ENCODE peak calls at places on chromosomes 16 and 17, in five cellular contexts. H, Y, V, A and P are unnamed samples.

GRCh38 chr17:58344791-58345157 is 7.2 kb downstream of the SUPT4H1 start:
- DNase-seq in H (no peak), Y (no peak), V (peak), A (no peak), P (no peak)

GRCh38 chr17:82802141-82802540 is 37.7 kb downstream of the ZNF750 start:
- DNase-seq in H (no peak), Y (no peak), V (no peak), A (no peak), P (no peak)

GRCh38 chr17:78379134-78379497 is 667 bp downstream of the PGS1 start:
- DNase-seq in H (no peak), Y (no peak), V (no peak), A (peak), P (no peak)

GRCh38 chr17:64326420-64327054 is 63.5 kb upstream of the TEX2 start:
- DNase-seq in H (no peak), Y (no peak), V (no peak), A (peak), P (peak)

GRCh38 chr17:3794890-3795757 is 5.9 kb downstream of the ITGAE start:
- DNase-seq in H (no peak), Y (no peak), V (no peak), A (peak), P (peak)

GRCh38 chr16:90008708-90009145 is 10.5 kb downstream of the DBNDD1 start:
- DNase-seq in H (no peak), Y (no peak), V (no peak), A (no peak), P (no peak)

GRCh38 chr17:16027708-16028584 is 28.3 kb downstream of the TTC19 start:
- DNase-seq in H (peak), Y (no peak), V (peak), A (peak), P (peak)

GRCh38 chr16:59859606-59860402 is 1125.7 kb upstream of the GOT2 start:
- DNase-seq in H (no peak), Y (no peak), V (no peak), A (no peak), P (no peak)

DNA sequence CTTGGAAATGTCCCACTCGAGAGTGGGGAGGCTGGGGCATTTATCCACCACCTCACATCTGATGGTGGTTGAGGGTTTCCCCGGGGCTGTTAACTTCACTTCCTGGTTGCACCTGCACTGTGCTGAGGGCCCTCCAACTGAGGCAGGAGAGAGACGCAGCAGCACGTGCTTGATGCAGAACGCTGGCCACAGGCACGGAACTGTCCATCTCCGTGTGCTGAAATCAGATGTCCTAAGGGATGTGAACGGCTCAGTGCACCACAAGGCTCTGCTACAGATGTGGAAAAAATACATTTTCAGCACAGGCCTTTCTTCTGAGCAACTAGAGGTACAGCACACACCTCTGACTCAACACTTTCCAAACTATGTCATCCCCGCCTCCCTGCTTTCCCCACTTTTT is 114.8 kb upstream of the C16orf82 start:
- DNase-seq in H (no peak), Y (no peak), V (no peak), A (no peak), P (no peak)
- TF ChIP-seq EP300 in H (no peak), Y (no peak), V (no peak), A (no peak), P (no peak)

GRCh38 chr16:57551057-57551456 is 8.6 kb downstream of the ADGRG5 start:
- DNase-seq in H (no peak), Y (no peak), V (no peak), A (no peak), P (no peak)

GRCh38 chr16:57549730-57550129 is 7.3 kb downstream of the ADGRG5 start:
- DNase-seq in H (no peak), Y (no peak), V (no peak), A (no peak), P (no peak)

GRCh38 chr16:57544129-57544653 is 1.7 kb downstream of the ADGRG5 start:
- DNase-seq in H (peak), Y (no peak), V (peak), A (no peak), P (no peak)

GRCh38 chr16:57548424-57548823 is 6.0 kb downstream of the ADGRG5 start:
- DNase-seq in H (no peak), Y (no peak), V (no peak), A (no peak), P (no peak)
- TF ChIP-seq REST in H (no peak), Y (no peak), V (no peak), A (no peak), P (no peak)

GRCh38 chr17:67637901-67638641 is 79.7 kb upstream of the NOL11 start:
- DNase-seq in H (no peak), Y (no peak), V (no peak), A (no peak), P (no peak)
- TF ChIP-seq EP300 in H (no peak), Y (no peak), V (no peak), A (no peak), P (no peak)

DNA sequence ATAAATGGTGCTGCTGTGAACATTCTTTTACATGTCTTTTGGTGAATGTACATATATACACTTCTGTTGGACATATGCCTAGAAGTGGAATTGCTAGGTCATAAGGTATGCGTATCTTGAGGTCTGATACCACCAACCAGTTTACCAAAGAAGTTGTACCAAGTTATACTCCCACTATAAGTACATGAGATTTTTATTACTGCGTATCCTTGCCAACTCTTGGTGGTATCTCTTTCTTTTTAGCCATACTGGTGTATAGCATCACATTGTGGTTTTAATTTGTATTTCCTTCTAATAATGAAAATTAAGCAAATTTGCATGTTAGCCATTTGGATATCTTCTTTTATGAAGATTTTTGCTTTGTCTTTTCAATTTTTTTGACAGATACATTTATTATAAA is 80.5 kb downstream of the ATF7IP2 start:
- DNase-seq in H (no peak), Y (no peak), V (no peak), A (no peak), P (no peak)
- TF ChIP-seq REST in H (no peak), Y (no peak), V (no peak), A (no peak), P (no peak)

DNA sequence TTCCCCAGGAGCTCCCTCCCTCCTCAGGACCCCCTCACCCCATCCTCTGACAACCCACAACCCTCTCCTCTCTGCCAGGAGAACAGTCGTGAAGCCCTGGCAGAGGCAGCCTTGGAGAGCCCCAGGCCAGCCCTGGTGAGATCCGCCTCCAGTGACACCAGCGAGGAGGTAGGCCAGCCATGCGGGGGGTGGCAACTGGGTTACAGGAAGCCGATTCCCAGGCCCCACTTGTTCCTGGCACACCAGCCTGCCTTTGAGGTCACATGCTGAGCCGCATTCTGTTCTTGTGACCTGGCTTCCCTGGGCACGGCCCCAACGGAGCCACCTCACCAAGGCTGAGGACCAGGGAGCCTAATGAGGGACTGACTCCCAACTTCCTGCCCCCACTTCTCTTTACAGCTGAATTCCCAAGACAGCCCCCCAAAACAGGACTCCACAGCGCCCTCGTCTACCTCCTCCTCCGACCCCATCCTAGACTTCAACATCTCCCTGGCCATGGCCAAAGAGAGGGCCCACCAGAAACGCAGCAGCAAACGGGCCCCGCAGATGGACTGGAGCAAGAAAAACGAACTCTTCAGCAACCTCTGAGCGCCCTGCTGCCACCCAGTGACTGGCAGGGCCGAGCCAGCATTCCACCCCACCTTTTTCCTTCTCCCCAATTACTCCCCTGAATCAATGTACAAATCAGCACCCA is 7.9 kb downstream of the NAT9 start:
- DNase-seq in H (no peak), Y (peak), V (no peak), A (no peak), P (no peak)
- TF ChIP-seq EP300 in H (no peak), Y (no peak), V (no peak), A (no peak), P (no peak)

GRCh38 chr16:29182501-29182900 is 197.6 kb downstream of the LAT start:
- DNase-seq in H (no peak), Y (no peak), V (no peak), A (no peak), P (no peak)
- TF ChIP-seq REST in H (no peak), Y (no peak), V (no peak), A (no peak), P (no peak)

DNA sequence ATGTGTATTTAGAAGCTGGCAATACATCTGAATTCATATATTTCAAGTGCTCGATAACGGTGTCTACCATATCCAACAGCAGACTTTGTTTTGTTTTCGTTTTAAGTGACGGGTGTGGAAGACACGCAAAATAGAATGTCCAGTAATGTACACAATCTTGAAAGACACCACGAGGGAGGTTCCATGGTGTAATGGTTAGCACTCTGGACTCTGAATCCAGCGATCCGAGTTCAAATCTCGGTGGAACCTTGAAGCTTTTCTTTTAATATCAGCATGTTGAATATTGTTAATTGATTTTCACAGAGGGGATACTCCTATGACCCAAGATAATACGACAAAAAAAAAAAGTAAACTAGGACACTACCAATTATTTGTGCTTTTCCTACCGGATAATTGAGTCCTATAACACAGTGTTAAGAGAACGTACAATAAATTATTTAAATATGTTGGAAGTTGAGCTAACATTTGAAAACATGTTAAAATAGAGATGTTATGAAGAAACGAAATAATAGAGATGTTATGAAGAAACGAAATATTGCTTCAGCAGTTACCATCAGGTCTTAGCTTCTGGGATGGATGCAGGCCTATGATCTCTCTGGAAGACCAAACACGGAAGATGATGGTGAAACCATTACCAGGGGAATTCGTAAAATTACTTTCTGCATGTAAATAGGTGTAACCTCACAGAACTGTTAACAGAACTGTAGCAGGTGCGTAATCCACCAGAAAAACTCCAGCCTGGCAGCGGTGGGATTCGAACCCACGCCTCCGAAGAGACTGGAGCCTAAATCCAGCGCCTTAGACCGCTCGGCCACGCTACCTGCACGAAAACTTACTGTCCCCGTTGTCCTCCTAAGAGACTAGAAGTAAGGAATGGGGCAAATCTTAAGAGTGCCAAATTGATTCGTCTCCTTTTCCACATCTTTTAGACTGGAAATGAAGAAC is 1.5 kb upstream of the ALOXE3 start:
- DNase-seq in H (no peak), Y (peak), V (peak), A (peak), P (peak)
- TF ChIP-seq EP300 in H (peak), Y (peak), V (no peak), A (no peak), P (no peak)

GRCh38 chr17:45428954-45429337 is 3.7 kb downstream of the ARHGAP27 start:
- DNase-seq in H (no peak), Y (no peak), V (no peak), A (no peak), P (no peak)
- TF ChIP-seq REST in H (no peak), Y (no peak), V (no peak), A (no peak), P (no peak)

DNA sequence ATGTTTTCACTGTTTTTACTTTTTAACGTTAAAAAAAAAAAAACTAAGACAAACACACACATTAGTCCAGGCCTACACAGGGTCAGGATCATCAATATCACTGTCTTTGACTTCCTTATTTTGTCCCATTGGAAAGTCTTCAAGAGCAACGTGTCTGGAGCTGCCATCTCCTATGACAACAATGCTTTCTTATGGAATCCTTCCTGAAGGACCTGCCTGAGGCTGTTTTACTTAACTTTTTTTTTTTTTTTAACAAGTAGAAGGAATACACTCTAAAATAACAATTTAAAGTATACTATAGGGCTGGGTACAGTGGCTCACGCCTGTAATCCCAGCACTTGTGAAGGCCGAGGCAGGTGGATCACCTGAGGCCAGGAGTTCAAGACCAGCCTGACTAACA is 71.8 kb upstream of the BCAR1 start:
- DNase-seq in H (no peak), Y (no peak), V (no peak), A (no peak), P (no peak)
- TF ChIP-seq EP300 in H (no peak), Y (no peak), V (no peak), A (no peak), P (no peak)

GRCh38 chr17:7220593-7221280 is 999 bp downstream of the ACADVL start:
- DNase-seq in H (no peak), Y (peak), V (no peak), A (peak), P (peak)
- TF ChIP-seq REST in H (no peak), Y (no peak), V (no peak), A (no peak), P (no peak)